ENCODE peak calls at places on chromosomes 4 and X, in seven cellular contexts. One of them, this sample, is unnamed.

GRCh38 chr4:145732001-145732400 is 52.1 kb downstream of the C4orf51 start:
- DNase-seq in H9: no peak
- DNase-seq in GM12865: no peak
- DNase-seq in PC-3: no peak
- DNase-seq in IMR-90: no peak
- DNase-seq in endothelial cell: no peak
- DNase-seq in left lung: no peak
- DNase-seq in this sample: no peak

GRCh38 chr4:1807258-1807777 is 14.2 kb downstream of the FGFR3 start:
- DNase-seq in H9: no peak
- DNase-seq in GM12865: peak
- DNase-seq in PC-3: no peak
- DNase-seq in IMR-90: no peak
- DNase-seq in endothelial cell: no peak
- DNase-seq in left lung: no peak
- DNase-seq in this sample: no peak

GRCh38 chr4:4680243-4680642 is 138.4 kb upstream of the STX18 start:
- DNase-seq in H9: no peak
- DNase-seq in GM12865: no peak
- DNase-seq in PC-3: no peak
- DNase-seq in IMR-90: no peak
- DNase-seq in endothelial cell: no peak
- DNase-seq in left lung: no peak
- DNase-seq in this sample: no peak

GRCh38 chr4:88744609-88745008 is 47.0 kb upstream of the NAP1L5 start:
- DNase-seq in H9: no peak
- DNase-seq in GM12865: no peak
- DNase-seq in PC-3: no peak
- DNase-seq in IMR-90: no peak
- DNase-seq in endothelial cell: no peak
- DNase-seq in left lung: no peak
- DNase-seq in this sample: no peak

GRCh38 chr4:16767861-16768260 is 130.6 kb downstream of the LDB2 start:
- DNase-seq in H9: no peak
- DNase-seq in GM12865: no peak
- DNase-seq in PC-3: no peak
- DNase-seq in IMR-90: no peak
- DNase-seq in endothelial cell: no peak
- DNase-seq in left lung: no peak
- DNase-seq in this sample: no peak

GRCh38 chr4:37798616-37799015 is 27.9 kb upstream of the PGM2 start:
- DNase-seq in H9: no peak
- DNase-seq in GM12865: no peak
- DNase-seq in PC-3: no peak
- DNase-seq in IMR-90: no peak
- DNase-seq in endothelial cell: no peak
- DNase-seq in left lung: no peak
- DNase-seq in this sample: no peak

GRCh38 chr4:82043809-82044137 is 330.0 kb downstream of the HNRNPD start:
- DNase-seq in H9: no peak
- DNase-seq in GM12865: no peak
- DNase-seq in PC-3: no peak
- DNase-seq in IMR-90: no peak
- DNase-seq in endothelial cell: no peak
- DNase-seq in left lung: no peak
- DNase-seq in this sample: no peak

GRCh38 chrX:124226129-124226528 is 106.3 kb upstream of the TEX13D start:
- DNase-seq in H9: no peak
- DNase-seq in GM12865: no peak
- DNase-seq in PC-3: peak
- DNase-seq in IMR-90: no peak
- DNase-seq in endothelial cell: no peak
- DNase-seq in left lung: no peak
- DNase-seq in this sample: no peak

GRCh38 chr4:79442422-79442821 is 34.4 kb upstream of the GK2 start:
- DNase-seq in H9: no peak
- DNase-seq in GM12865: no peak
- DNase-seq in PC-3: peak
- DNase-seq in IMR-90: no peak
- DNase-seq in endothelial cell: no peak
- DNase-seq in left lung: no peak
- DNase-seq in this sample: no peak

GRCh38 chr4:6362243-6362885 is 92.7 kb downstream of the WFS1 start:
- DNase-seq in H9: no peak
- DNase-seq in GM12865: no peak
- DNase-seq in PC-3: peak
- DNase-seq in IMR-90: no peak
- DNase-seq in endothelial cell: no peak
- DNase-seq in left lung: peak
- DNase-seq in this sample: no peak

GRCh38 chr4:3220586-3221494 is 28.1 kb upstream of the MSANTD1 start:
- DNase-seq in H9: no peak
- DNase-seq in GM12865: no peak
- DNase-seq in PC-3: no peak
- DNase-seq in IMR-90: no peak
- DNase-seq in endothelial cell: no peak
- DNase-seq in left lung: peak
- DNase-seq in this sample: no peak

GRCh38 chr4:1866095-1866755 is 5.0 kb upstream of the NSD2 start:
- DNase-seq in H9: no peak
- DNase-seq in GM12865: no peak
- DNase-seq in PC-3: no peak
- DNase-seq in IMR-90: no peak
- DNase-seq in endothelial cell: no peak
- DNase-seq in left lung: no peak
- DNase-seq in this sample: no peak

GRCh38 chrX:318739-319578 is at the start of gene GTPBP6:
- DNase-seq in H9: peak
- DNase-seq in GM12865: peak
- DNase-seq in PC-3: peak
- DNase-seq in IMR-90: peak
- DNase-seq in endothelial cell: peak
- DNase-seq in left lung: peak
- DNase-seq in this sample: peak

GRCh38 chr4:25857851-25858400 is 4.9 kb downstream of the SEL1L3 start:
- DNase-seq in H9: no peak
- DNase-seq in GM12865: no peak
- DNase-seq in PC-3: no peak
- DNase-seq in IMR-90: no peak
- DNase-seq in endothelial cell: no peak
- DNase-seq in left lung: no peak
- DNase-seq in this sample: no peak

GRCh38 chr4:184280591-184281071 is 63.0 kb upstream of the ENPP6 start:
- DNase-seq in H9: peak
- DNase-seq in GM12865: peak
- DNase-seq in PC-3: no peak
- DNase-seq in IMR-90: no peak
- DNase-seq in endothelial cell: no peak
- DNase-seq in left lung: no peak
- DNase-seq in this sample: no peak

GRCh38 chr4:184281231-184282139 is 63.8 kb upstream of the ENPP6 start:
- DNase-seq in H9: peak
- DNase-seq in GM12865: peak
- DNase-seq in PC-3: no peak
- DNase-seq in IMR-90: no peak
- DNase-seq in endothelial cell: no peak
- DNase-seq in left lung: no peak
- DNase-seq in this sample: no peak

GRCh38 chr4:184283659-184284335 is 66.1 kb upstream of the ENPP6 start:
- DNase-seq in H9: no peak
- DNase-seq in GM12865: peak
- DNase-seq in PC-3: no peak
- DNase-seq in IMR-90: no peak
- DNase-seq in endothelial cell: no peak
- DNase-seq in left lung: no peak
- DNase-seq in this sample: no peak

GRCh38 chr4:184282895-184283654 is 65.4 kb upstream of the ENPP6 start:
- DNase-seq in H9: no peak
- DNase-seq in GM12865: peak
- DNase-seq in PC-3: no peak
- DNase-seq in IMR-90: no peak
- DNase-seq in endothelial cell: no peak
- DNase-seq in left lung: no peak
- DNase-seq in this sample: no peak

GRCh38 chr4:184282251-184282713 is 64.6 kb upstream of the ENPP6 start:
- DNase-seq in H9: no peak
- DNase-seq in GM12865: peak
- DNase-seq in PC-3: no peak
- DNase-seq in IMR-90: no peak
- DNase-seq in endothelial cell: peak
- DNase-seq in left lung: no peak
- DNase-seq in this sample: no peak
- TF ChIP-seq CTCF in H9: peak
- TF ChIP-seq CTCF in GM12865: peak
- TF ChIP-seq CTCF in PC-3: no peak
- TF ChIP-seq CTCF in IMR-90: no peak
- TF ChIP-seq CTCF in endothelial cell: no peak
- TF ChIP-seq CTCF in left lung: no peak
- TF ChIP-seq CTCF in this sample: no peak

DNA sequence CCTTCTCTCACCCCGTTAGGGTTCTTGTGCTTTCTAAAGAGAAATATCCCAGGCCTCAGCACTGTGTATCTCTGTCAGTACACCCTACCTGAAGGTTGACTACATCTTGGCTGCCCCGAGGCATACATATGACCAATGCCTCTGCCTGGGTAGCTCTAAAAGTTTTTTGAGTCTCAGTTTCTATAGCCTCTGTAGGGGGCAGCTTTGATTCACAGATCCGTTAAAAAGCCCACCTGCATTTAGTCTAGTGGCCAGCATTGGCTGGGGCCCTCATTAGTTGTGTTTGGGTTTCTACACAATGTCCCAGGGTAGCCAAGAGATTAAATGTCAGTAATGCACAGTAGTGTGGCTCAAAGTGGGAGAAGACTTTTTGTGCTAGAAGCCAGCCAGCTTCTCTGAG is 151.1 kb downstream of the CFAP299 start:
- DNase-seq in H9: no peak
- DNase-seq in GM12865: no peak
- DNase-seq in PC-3: no peak
- DNase-seq in IMR-90: no peak
- DNase-seq in endothelial cell: no peak
- DNase-seq in left lung: no peak
- DNase-seq in this sample: no peak
- TF ChIP-seq CTCF in H9: no peak
- TF ChIP-seq CTCF in GM12865: no peak
- TF ChIP-seq CTCF in PC-3: no peak
- TF ChIP-seq CTCF in IMR-90: no peak
- TF ChIP-seq CTCF in endothelial cell: no peak
- TF ChIP-seq CTCF in left lung: no peak
- TF ChIP-seq CTCF in this sample: no peak

DNA sequence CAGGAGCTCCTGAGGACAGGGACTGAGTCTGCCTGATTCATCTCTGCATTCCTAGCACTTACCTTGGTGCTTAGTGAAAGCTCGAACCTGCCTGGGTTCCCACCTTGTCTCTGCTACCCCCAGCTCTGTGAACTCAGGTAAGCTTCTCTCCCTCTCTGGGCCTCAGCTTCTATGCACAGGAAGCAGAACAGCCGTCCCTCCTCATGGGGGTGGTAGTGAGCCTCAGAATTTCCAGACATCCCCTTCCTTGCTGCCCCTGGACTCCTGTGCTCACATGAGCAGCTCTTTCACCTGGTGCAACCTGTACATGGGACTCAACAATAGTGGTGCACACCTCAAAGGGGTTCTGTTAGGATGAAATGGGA is 50.8 kb downstream of the HTRA3 start:
- DNase-seq in H9: peak
- DNase-seq in GM12865: peak
- DNase-seq in PC-3: peak
- DNase-seq in IMR-90: no peak
- DNase-seq in endothelial cell: no peak
- DNase-seq in left lung: no peak
- DNase-seq in this sample: no peak
- TF ChIP-seq CTCF in H9: peak
- TF ChIP-seq CTCF in GM12865: peak
- TF ChIP-seq CTCF in PC-3: peak
- TF ChIP-seq CTCF in IMR-90: no peak
- TF ChIP-seq CTCF in endothelial cell: no peak
- TF ChIP-seq CTCF in left lung: no peak
- TF ChIP-seq CTCF in this sample: no peak

DNA sequence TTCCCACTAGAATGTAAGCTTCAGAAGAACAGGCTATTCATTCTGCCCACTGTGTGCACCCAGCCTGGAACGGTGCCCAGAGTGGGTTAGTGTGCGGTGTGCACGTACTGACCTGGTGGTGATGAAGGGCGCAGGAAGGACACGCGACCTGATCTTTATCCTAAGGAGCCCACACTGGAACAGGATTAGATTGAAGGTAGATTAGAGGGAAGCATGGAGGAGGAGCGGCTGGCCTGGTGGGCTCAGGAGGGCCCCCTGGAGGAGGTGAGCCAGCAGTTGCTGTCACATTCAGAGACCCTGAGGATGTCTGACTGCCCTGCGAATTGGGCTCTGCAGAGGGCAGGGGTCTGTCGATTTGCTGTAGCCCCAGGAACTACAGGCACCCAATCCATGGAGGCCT is 73.1 kb downstream of the HTRA3 start:
- DNase-seq in H9: peak
- DNase-seq in GM12865: no peak
- DNase-seq in PC-3: no peak
- DNase-seq in IMR-90: no peak
- DNase-seq in endothelial cell: peak
- DNase-seq in left lung: peak
- DNase-seq in this sample: no peak
- TF ChIP-seq CTCF in H9: peak
- TF ChIP-seq CTCF in GM12865: no peak
- TF ChIP-seq CTCF in PC-3: peak
- TF ChIP-seq CTCF in IMR-90: peak
- TF ChIP-seq CTCF in endothelial cell: no peak
- TF ChIP-seq CTCF in left lung: no peak
- TF ChIP-seq CTCF in this sample: no peak

This sample was measured in activated B cell treated with CpG ODN at 0.5 μM for 24 hours.